ENCODE peak calls at places on chromosomes 16 and 17, in ten cellular contexts. D is body of pancreas, M is SJSA1, Z is tibial artery, Y is neuronal stem cell, I is MM.1S, S is fibroblast of lung, J is tibial nerve, Q is cardiac muscle cell, T is adrenal gland. C is an unnamed sample. For H3K27me3, the result is how much of the 10 kb centered on the place peaks cover.

GRCh38 chr17:57528084-57528451 is 217.0 kb downstream of the CCDC182 start:
- DNase-seq in D (no peak), M (no peak), Z (no peak), Y (no peak), I (no peak), S (no peak), J (no peak), Q (no peak), T (no peak), C (no peak)

GRCh38 chr16:28320741-28321140 is 28.4 kb downstream of the SBK1 start:
- DNase-seq in D (no peak), M (no peak), Z (no peak), Y (no peak), I (no peak), S (no peak), J (no peak), Q (no peak), T (no peak), C (no peak)

GRCh38 chr17:29347831-29348281 is 42.3 kb upstream of the TAOK1 start:
- DNase-seq in D (peak), M (no peak), Z (no peak), Y (no peak), I (no peak), S (peak), J (no peak), Q (no peak), T (no peak), C (peak)

GRCh38 chr17:38942641-38943040 is 17.2 kb downstream of the LASP1NB start:
- DNase-seq in D (no peak), M (no peak), Z (no peak), Y (no peak), I (peak), S (no peak), J (no peak), Q (no peak), T (no peak), C (no peak)

GRCh38 chr17:44203731-44204452 is 4.2 kb upstream of the ATXN7L3 start:
- DNase-seq in D (peak), M (peak), Z (no peak), Y (peak), I (peak), S (peak), J (no peak), Q (peak), T (no peak), C (no peak)

GRCh38 chr17:57281887-57282653 is 25.7 kb downstream of the MSI2 start:
- DNase-seq in D (no peak), M (no peak), Z (no peak), Y (no peak), I (no peak), S (no peak), J (no peak), Q (no peak), T (no peak), C (no peak)

GRCh38 chr17:17982796-17983195 is 10.1 kb downstream of the DRC3 start:
- DNase-seq in D (no peak), M (no peak), Z (no peak), Y (no peak), I (no peak), S (no peak), J (no peak), Q (no peak), T (no peak), C (no peak)

GRCh38 chr16:9091867-9092281 is 430 bp downstream of the HAPSTR1 start:
- DNase-seq in D (peak), M (peak), Z (peak), Y (peak), I (peak), S (no peak), J (peak), Q (peak), T (peak), C (no peak)

GRCh38 chr17:68195667-68196393 is 52.0 kb upstream of the AMZ2 start:
- DNase-seq in D (no peak), M (no peak), Z (no peak), Y (no peak), I (no peak), S (no peak), J (no peak), Q (peak), T (no peak), C (no peak)

GRCh38 chr17:31559647-31560501 is 168.4 kb downstream of the RAB11FIP4 start:
- DNase-seq in D (no peak), M (no peak), Z (peak), Y (no peak), I (no peak), S (no peak), J (no peak), Q (no peak), T (no peak), C (no peak)

GRCh38 chr17:50558955-50559614 is 1.4 kb upstream of the CACNA1G start:
- DNase-seq in D (no peak), M (no peak), Z (no peak), Y (no peak), I (no peak), S (no peak), J (no peak), Q (peak), T (no peak), C (no peak)

GRCh38 chr16:27618611-27619380 is 68.9 kb downstream of the KATNIP start:
- DNase-seq in D (peak), M (no peak), Z (no peak), Y (no peak), I (no peak), S (no peak), J (no peak), Q (peak), T (no peak), C (no peak)

GRCh38 chr16:12609937-12610699 is 193.6 kb downstream of the CPPED1 start:
- DNase-seq in D (no peak), M (no peak), Z (no peak), Y (no peak), I (no peak), S (peak), J (no peak), Q (no peak), T (no peak), C (peak)

GRCh38 chr17:80835816-80836657 is 155.6 kb upstream of the CHMP6 start:
- DNase-seq in D (no peak), M (no peak), Z (no peak), Y (no peak), I (no peak), S (no peak), J (no peak), Q (no peak), T (peak), C (no peak)

GRCh38 chr17:5592382-5592781 is 8.1 kb upstream of the NLRP1 start:
- DNase-seq in D (no peak), M (peak), Z (no peak), Y (peak), I (peak), S (peak), J (no peak), Q (peak), T (no peak), C (no peak)

GRCh38 chr17:63405741-63406261 is 40.3 kb downstream of the CYB561 start:
- DNase-seq in D (peak), M (peak), Z (no peak), Y (no peak), I (peak), S (peak), J (no peak), Q (peak), T (no peak), C (peak)

GRCh38 chr17:60358611-60359225 is 33.2 kb downstream of the USP32 start:
- DNase-seq in D (no peak), M (no peak), Z (no peak), Y (no peak), I (no peak), S (no peak), J (no peak), Q (no peak), T (no peak), C (no peak)
- H3K27me3 ChIP-seq in D (under half), M (under half), Z (under half), Y (under half), I (under half), S (under half), J (under half), Q (under half), T (under half), C (under half)

GRCh38 chr17:60141111-60142018 is 8.4 kb upstream of the CA4 start:
- DNase-seq in D (peak), M (no peak), Z (no peak), Y (no peak), I (no peak), S (peak), J (no peak), Q (peak), T (peak), C (no peak)
- H3K27me3 ChIP-seq in D (under half), M (under half), Z (half or more), Y (under half), I (under half), S (half or more), J (half or more), Q (half or more), T (under half), C (half or more)

DNA sequence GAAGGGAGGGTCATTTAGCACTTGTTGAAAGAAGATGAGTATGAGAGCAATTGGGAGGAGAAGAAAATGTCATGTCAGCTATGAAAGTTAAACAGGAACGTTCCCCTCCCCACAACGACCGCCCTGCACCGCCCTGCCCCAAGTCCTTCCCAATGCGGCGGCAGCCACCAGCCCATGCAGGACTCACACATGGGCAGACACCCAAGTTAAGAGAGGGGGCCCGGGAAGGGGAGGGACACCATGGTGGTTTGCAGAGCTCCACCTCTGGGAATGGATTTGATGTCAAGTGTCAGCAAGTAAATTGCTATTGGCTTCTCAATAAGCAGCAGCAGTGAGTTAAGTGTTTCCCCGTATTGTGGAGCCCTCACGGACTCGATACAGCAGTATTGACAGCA is 22.8 kb downstream of the ZFHX3 start:
- DNase-seq in D (no peak), M (no peak), Z (peak), Y (no peak), I (no peak), S (no peak), J (no peak), Q (no peak), T (no peak), C (no peak)
- H3K27me3 ChIP-seq in D (under half), M (under half), Z (under half), Y (under half), I (under half), S (under half), J (under half), Q (under half), T (under half), C (under half)

GRCh38 chr17:35257080-35257701 is 14.3 kb downstream of the SLFN5 start:
- DNase-seq in D (peak), M (peak), Z (no peak), Y (no peak), I (no peak), S (peak), J (no peak), Q (no peak), T (peak), C (no peak)
- H3K27me3 ChIP-seq in D (under half), M (under half), Z (under half), Y (under half), I (under half), S (under half), J (under half), Q (under half), T (under half), C (under half)

DNA sequence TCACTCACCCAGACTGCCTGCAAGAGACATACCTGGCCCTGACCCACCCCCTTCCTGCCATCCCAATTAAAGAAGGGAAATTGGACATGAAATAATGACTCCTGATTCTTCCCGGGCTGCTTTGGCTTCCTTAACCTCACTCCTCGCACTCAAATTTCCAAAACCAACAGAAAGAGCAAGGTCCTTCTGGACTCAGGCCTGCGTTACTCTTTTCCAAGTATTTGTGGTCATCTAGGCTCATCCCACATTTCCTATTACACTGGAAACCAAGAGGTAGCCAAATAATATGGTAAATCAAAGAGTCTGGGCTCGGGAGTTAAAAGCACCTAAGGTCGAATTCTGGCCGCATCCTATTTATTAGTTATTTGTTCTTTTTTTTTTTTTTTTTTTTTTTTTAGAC is 359.3 kb downstream of the NPIPA8 start:
- DNase-seq in D (no peak), M (no peak), Z (no peak), Y (no peak), I (no peak), S (no peak), J (no peak), Q (no peak), T (no peak), C (no peak)
- H3K27me3 ChIP-seq in D (under half), M (under half), Z (under half), Y (under half), I (under half), S (under half), J (under half), Q (under half), T (under half), C (under half)

DNA sequence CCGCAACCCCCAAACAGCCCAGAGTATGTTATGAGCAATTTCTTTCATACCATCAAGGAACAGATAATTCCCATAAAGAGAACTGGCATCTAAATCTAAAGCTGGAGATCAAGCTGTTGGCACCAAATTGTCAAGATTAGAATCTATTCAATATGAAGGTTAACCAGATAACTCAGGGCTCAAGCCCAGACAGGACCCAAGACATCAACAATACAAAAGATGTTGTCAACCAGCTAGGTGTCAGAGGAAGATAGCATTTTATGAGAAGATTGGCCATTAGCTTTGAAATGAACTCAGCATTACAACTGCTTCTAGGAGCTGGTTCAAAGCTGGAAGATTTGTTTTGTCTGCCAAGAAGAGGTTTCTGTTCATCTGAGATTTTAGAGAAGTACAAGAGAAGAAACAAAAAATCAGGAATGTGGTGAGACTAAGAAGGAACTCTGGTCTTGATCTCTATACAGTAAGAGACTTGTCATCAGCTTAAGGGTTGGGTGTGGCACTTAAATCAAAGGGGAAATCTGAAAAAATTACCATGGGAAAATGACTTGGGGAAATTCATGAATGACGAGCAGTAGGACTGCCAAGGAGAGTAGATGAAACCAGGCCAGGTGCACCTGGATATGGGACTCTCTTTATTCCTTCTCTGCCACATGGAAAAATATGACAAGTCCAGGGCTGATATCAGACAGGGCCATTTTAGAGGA is 64.2 kb upstream of the COX10 start:
- DNase-seq in D (no peak), M (no peak), Z (no peak), Y (no peak), I (no peak), S (no peak), J (no peak), Q (no peak), T (no peak), C (no peak)
- H3K27me3 ChIP-seq in D (under half), M (under half), Z (under half), Y (under half), I (under half), S (under half), J (under half), Q (under half), T (under half), C (under half)

GRCh38 chr17:73604046-73604445 is 40.2 kb downstream of the SDK2 start:
- DNase-seq in D (no peak), M (no peak), Z (no peak), Y (no peak), I (no peak), S (no peak), J (no peak), Q (no peak), T (no peak), C (no peak)
- H3K27me3 ChIP-seq in D (under half), M (half or more), Z (under half), Y (under half), I (half or more), S (under half), J (under half), Q (under half), T (under half), C (under half)

DNA sequence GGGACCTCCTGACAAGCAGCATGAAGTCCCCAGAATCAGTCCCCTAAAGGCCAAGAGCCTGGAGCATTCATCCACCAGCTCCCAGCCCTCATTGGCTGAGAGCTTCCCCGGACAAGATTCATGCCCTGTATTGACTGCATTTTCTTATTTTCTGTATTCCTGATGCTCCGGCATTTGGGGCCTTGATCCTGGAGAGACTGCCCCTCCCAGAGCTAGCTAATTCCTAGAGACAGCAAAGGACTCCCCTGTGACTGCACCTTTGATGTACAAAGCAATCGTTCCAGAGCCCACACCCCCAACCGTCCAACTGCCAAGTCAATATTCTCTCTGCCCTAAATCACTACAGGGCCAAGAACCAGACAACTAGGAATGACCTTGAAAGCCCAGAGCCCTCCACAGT is 93.5 kb upstream of the CDH5 start:
- DNase-seq in D (no peak), M (no peak), Z (no peak), Y (no peak), I (no peak), S (no peak), J (no peak), Q (no peak), T (no peak), C (no peak)
- H3K27me3 ChIP-seq in D (under half), M (under half), Z (under half), Y (under half), I (under half), S (under half), J (under half), Q (under half), T (under half), C (under half)

DNA sequence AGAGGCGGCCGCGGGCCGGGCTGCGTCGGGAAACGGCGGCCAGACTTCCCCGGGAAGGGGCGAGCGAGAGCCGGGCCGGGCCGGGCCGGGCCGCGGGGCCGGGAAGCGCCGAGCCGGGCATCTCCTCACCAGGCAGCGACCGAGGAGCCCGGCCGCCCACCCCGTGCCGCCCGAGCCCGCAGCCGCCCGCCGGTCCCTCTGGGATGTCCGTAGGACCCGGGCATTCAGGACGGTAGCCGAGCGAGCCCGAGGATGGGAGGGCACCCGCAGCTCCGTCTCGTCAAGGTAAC is at the start of gene CRHR1:
- DNase-seq in D (no peak), M (no peak), Z (no peak), Y (no peak), I (no peak), S (no peak), J (no peak), Q (no peak), T (no peak), C (no peak)
- H3K27me3 ChIP-seq in D (under half), M (half or more), Z (half or more), Y (under half), I (half or more), S (half or more), J (half or more), Q (half or more), T (under half), C (half or more)

C was measured in kidney epithelial cell.